ENCODE peak calls at places on chromosomes 3 and 15, in nine cellular contexts. One of them, this sample, is unnamed.

GRCh38 chr15:94383706-94384105 is 152.3 kb downstream of the MCTP2 start:
- DNase-seq in fibroblast of lung: no peak
- DNase-seq in COR-L47: no peak
- DNase-seq in stimulated activated CD4-positive, alpha-beta T cell treated with anti-CD3 and anti-CD28 coated beads, TNF-alpha, amount 100 ng/mL, for 4 hours: no peak
- DNase-seq in tibial artery: no peak
- DNase-seq in NCI-H510A: no peak
- DNase-seq in H9: no peak
- DNase-seq in SHP77 treated with DMSO at 0.1 percent for 48 hours: no peak
- DNase-seq in neural progenitor cell: no peak
- DNase-seq in this sample: no peak

GRCh38 chr3:43755511-43756200 is 64.9 kb downstream of the ABHD5 start:
- DNase-seq in neural progenitor cell: no peak
- DNase-seq in SHP77 treated with DMSO at 0.1 percent for 48 hours: no peak
- DNase-seq in H9: no peak
- DNase-seq in COR-L47: no peak
- DNase-seq in tibial artery: no peak
- DNase-seq in fibroblast of lung: no peak
- DNase-seq in stimulated activated CD4-positive, alpha-beta T cell treated with anti-CD3 and anti-CD28 coated beads, TNF-alpha, amount 100 ng/mL, for 4 hours: no peak
- DNase-seq in NCI-H510A: no peak
- DNase-seq in this sample: no peak

GRCh38 chr3:42077785-42078184 is 13.4 kb upstream of the TRAK1 start:
- DNase-seq in SHP77 treated with DMSO at 0.1 percent for 48 hours: no peak
- DNase-seq in neural progenitor cell: no peak
- DNase-seq in NCI-H510A: no peak
- DNase-seq in COR-L47: no peak
- DNase-seq in H9: no peak
- DNase-seq in tibial artery: no peak
- DNase-seq in stimulated activated CD4-positive, alpha-beta T cell treated with anti-CD3 and anti-CD28 coated beads, TNF-alpha, amount 100 ng/mL, for 4 hours: no peak
- DNase-seq in fibroblast of lung: no peak
- DNase-seq in this sample: no peak

GRCh38 chr15:77010312-77010686 is 15.4 kb downstream of the PSTPIP1 start:
- DNase-seq in tibial artery: no peak
- DNase-seq in neural progenitor cell: no peak
- DNase-seq in NCI-H510A: no peak
- DNase-seq in fibroblast of lung: no peak
- DNase-seq in H9: no peak
- DNase-seq in SHP77 treated with DMSO at 0.1 percent for 48 hours: no peak
- DNase-seq in COR-L47: no peak
- DNase-seq in stimulated activated CD4-positive, alpha-beta T cell treated with anti-CD3 and anti-CD28 coated beads, TNF-alpha, amount 100 ng/mL, for 4 hours: no peak
- DNase-seq in this sample: no peak

GRCh38 chr15:92097473-92098178 is 244.1 kb downstream of the SLCO3A1 start:
- DNase-seq in SHP77 treated with DMSO at 0.1 percent for 48 hours: no peak
- DNase-seq in tibial artery: no peak
- DNase-seq in COR-L47: peak; percentile 30
- DNase-seq in stimulated activated CD4-positive, alpha-beta T cell treated with anti-CD3 and anti-CD28 coated beads, TNF-alpha, amount 100 ng/mL, for 4 hours: no peak
- DNase-seq in fibroblast of lung: peak; percentile 62
- DNase-seq in neural progenitor cell: peak; percentile 92
- DNase-seq in NCI-H510A: no peak
- DNase-seq in H9: peak; percentile 85
- DNase-seq in this sample: no peak

GRCh38 chr3:34258271-34259015 is 460.0 kb downstream of the PDCD6IP start:
- DNase-seq in H9: peak; percentile 39
- DNase-seq in COR-L47: peak; percentile 11
- DNase-seq in fibroblast of lung: no peak
- DNase-seq in SHP77 treated with DMSO at 0.1 percent for 48 hours: no peak
- DNase-seq in NCI-H510A: no peak
- DNase-seq in neural progenitor cell: no peak
- DNase-seq in stimulated activated CD4-positive, alpha-beta T cell treated with anti-CD3 and anti-CD28 coated beads, TNF-alpha, amount 100 ng/mL, for 4 hours: no peak
- DNase-seq in tibial artery: no peak
- DNase-seq in this sample: no peak

GRCh38 chr15:42549052-42549491 is 434 bp downstream of the HAUS2 start:
- DNase-seq in NCI-H510A: no peak
- DNase-seq in COR-L47: peak; percentile 38
- DNase-seq in fibroblast of lung: peak; percentile 24
- DNase-seq in stimulated activated CD4-positive, alpha-beta T cell treated with anti-CD3 and anti-CD28 coated beads, TNF-alpha, amount 100 ng/mL, for 4 hours: no peak
- DNase-seq in SHP77 treated with DMSO at 0.1 percent for 48 hours: peak; percentile 14
- DNase-seq in H9: no peak
- DNase-seq in neural progenitor cell: peak; percentile 47
- DNase-seq in tibial artery: no peak
- DNase-seq in this sample: peak; percentile 6

GRCh38 chr15:99251436-99251821 is at the start of gene LRRC28:
- DNase-seq in stimulated activated CD4-positive, alpha-beta T cell treated with anti-CD3 and anti-CD28 coated beads, TNF-alpha, amount 100 ng/mL, for 4 hours: no peak
- DNase-seq in fibroblast of lung: peak; percentile 34
- DNase-seq in COR-L47: peak; percentile 45
- DNase-seq in neural progenitor cell: no peak
- DNase-seq in SHP77 treated with DMSO at 0.1 percent for 48 hours: peak; percentile 44
- DNase-seq in tibial artery: no peak
- DNase-seq in NCI-H510A: no peak
- DNase-seq in H9: no peak
- DNase-seq in this sample: no peak

GRCh38 chr15:74156678-74157411 is 16.7 kb upstream of the ISLR start:
- DNase-seq in stimulated activated CD4-positive, alpha-beta T cell treated with anti-CD3 and anti-CD28 coated beads, TNF-alpha, amount 100 ng/mL, for 4 hours: no peak
- DNase-seq in fibroblast of lung: no peak
- DNase-seq in COR-L47: peak; percentile 49
- DNase-seq in neural progenitor cell: no peak
- DNase-seq in NCI-H510A: no peak
- DNase-seq in SHP77 treated with DMSO at 0.1 percent for 48 hours: peak; percentile 76
- DNase-seq in H9: peak; percentile 22
- DNase-seq in tibial artery: peak; percentile 84
- DNase-seq in this sample: peak; percentile 28

GRCh38 chr15:48493084-48493762 is 152.3 kb downstream of the FBN1 start:
- DNase-seq in COR-L47: no peak
- DNase-seq in NCI-H510A: no peak
- DNase-seq in fibroblast of lung: peak; percentile 95
- DNase-seq in tibial artery: no peak
- DNase-seq in H9: no peak
- DNase-seq in SHP77 treated with DMSO at 0.1 percent for 48 hours: no peak
- DNase-seq in stimulated activated CD4-positive, alpha-beta T cell treated with anti-CD3 and anti-CD28 coated beads, TNF-alpha, amount 100 ng/mL, for 4 hours: no peak
- DNase-seq in neural progenitor cell: no peak
- DNase-seq in this sample: no peak

GRCh38 chr3:97970929-97971460 is 1.2 kb downstream of the RIOX2 start:
- DNase-seq in COR-L47: no peak
- DNase-seq in fibroblast of lung: no peak
- DNase-seq in stimulated activated CD4-positive, alpha-beta T cell treated with anti-CD3 and anti-CD28 coated beads, TNF-alpha, amount 100 ng/mL, for 4 hours: no peak
- DNase-seq in H9: no peak
- DNase-seq in tibial artery: no peak
- DNase-seq in NCI-H510A: no peak
- DNase-seq in neural progenitor cell: no peak
- DNase-seq in SHP77 treated with DMSO at 0.1 percent for 48 hours: no peak
- DNase-seq in this sample: no peak

GRCh38 chr3:184669578-184669977 is 42.3 kb downstream of the MAGEF1 start:
- DNase-seq in stimulated activated CD4-positive, alpha-beta T cell treated with anti-CD3 and anti-CD28 coated beads, TNF-alpha, amount 100 ng/mL, for 4 hours: no peak
- DNase-seq in neural progenitor cell: no peak
- DNase-seq in tibial artery: no peak
- DNase-seq in fibroblast of lung: no peak
- DNase-seq in NCI-H510A: no peak
- DNase-seq in COR-L47: no peak
- DNase-seq in H9: no peak
- DNase-seq in SHP77 treated with DMSO at 0.1 percent for 48 hours: no peak
- DNase-seq in this sample: no peak

This sample was measured in NCI-H748 treated with DMSO at 0.1 percent for 48 hours.